ENCODE peak calls at places on chromosomes 11 and 22, in four cellular contexts. One of them, this sample, is unnamed.

GRCh38 chr22:42769574-42770447 is 49.1 kb upstream of the A4GALT start:
- DNase-seq in activated CD4-positive, alpha-beta T cell treated with anti-CD3 and anti-CD28 coated beads for 36 hours: no peak
- DNase-seq in activated CD8-positive, alpha-beta memory T cell treated with anti-CD3 and anti-CD28 coated beads for 1 hour: no peak
- DNase-seq in activated T-cell treated with anti-CD3 and anti-CD28 coated beads for 1 hour: no peak
- DNase-seq in this sample: no peak

GRCh38 chr11:103450241-103450640 is 341.0 kb downstream of the DYNC2H1 start:
- DNase-seq in activated T-cell treated with anti-CD3 and anti-CD28 coated beads for 1 hour: no peak
- DNase-seq in activated CD4-positive, alpha-beta T cell treated with anti-CD3 and anti-CD28 coated beads for 36 hours: no peak
- DNase-seq in activated CD8-positive, alpha-beta memory T cell treated with anti-CD3 and anti-CD28 coated beads for 1 hour: no peak
- DNase-seq in this sample: no peak

GRCh38 chr11:114253771-114254170 is 42.4 kb upstream of the NNMT start:
- DNase-seq in activated CD4-positive, alpha-beta T cell treated with anti-CD3 and anti-CD28 coated beads for 36 hours: no peak
- DNase-seq in activated T-cell treated with anti-CD3 and anti-CD28 coated beads for 1 hour: no peak
- DNase-seq in activated CD8-positive, alpha-beta memory T cell treated with anti-CD3 and anti-CD28 coated beads for 1 hour: no peak
- DNase-seq in this sample: no peak

GRCh38 chr22:23105919-23106853 is 35.6 kb downstream of the RSPH14 start:
- DNase-seq in activated CD8-positive, alpha-beta memory T cell treated with anti-CD3 and anti-CD28 coated beads for 1 hour: no peak
- DNase-seq in activated T-cell treated with anti-CD3 and anti-CD28 coated beads for 1 hour: no peak
- DNase-seq in activated CD4-positive, alpha-beta T cell treated with anti-CD3 and anti-CD28 coated beads for 36 hours: no peak
- DNase-seq in this sample: no peak

GRCh38 chr22:36160499-36160942 is at the start of gene APOL3:
- DNase-seq in activated CD8-positive, alpha-beta memory T cell treated with anti-CD3 and anti-CD28 coated beads for 1 hour: no peak
- DNase-seq in activated T-cell treated with anti-CD3 and anti-CD28 coated beads for 1 hour: no peak
- DNase-seq in activated CD4-positive, alpha-beta T cell treated with anti-CD3 and anti-CD28 coated beads for 36 hours: peak; percentile 68
- DNase-seq in this sample: no peak

GRCh38 chr22:19930537-19931486 is 10.8 kb upstream of the COMT start:
- DNase-seq in activated T-cell treated with anti-CD3 and anti-CD28 coated beads for 1 hour: no peak
- DNase-seq in activated CD4-positive, alpha-beta T cell treated with anti-CD3 and anti-CD28 coated beads for 36 hours: peak; percentile 22
- DNase-seq in activated CD8-positive, alpha-beta memory T cell treated with anti-CD3 and anti-CD28 coated beads for 1 hour: no peak
- DNase-seq in this sample: no peak

GRCh38 chr11:43984519-43985385 is 42.3 kb downstream of the C11orf96 start:
- DNase-seq in activated CD4-positive, alpha-beta T cell treated with anti-CD3 and anti-CD28 coated beads for 36 hours: no peak
- DNase-seq in activated T-cell treated with anti-CD3 and anti-CD28 coated beads for 1 hour: no peak
- DNase-seq in activated CD8-positive, alpha-beta memory T cell treated with anti-CD3 and anti-CD28 coated beads for 1 hour: no peak
- DNase-seq in this sample: no peak

GRCh38 chr11:68214173-68215086 is 1.3 kb upstream of the KMT5B start:
- DNase-seq in activated T-cell treated with anti-CD3 and anti-CD28 coated beads for 1 hour: no peak
- DNase-seq in activated CD4-positive, alpha-beta T cell treated with anti-CD3 and anti-CD28 coated beads for 36 hours: peak; percentile 32
- DNase-seq in activated CD8-positive, alpha-beta memory T cell treated with anti-CD3 and anti-CD28 coated beads for 1 hour: no peak
- DNase-seq in this sample: no peak

GRCh38 chr11:86719781-86720463 is 47.5 kb upstream of the ME3 start:
- DNase-seq in activated T-cell treated with anti-CD3 and anti-CD28 coated beads for 1 hour: no peak
- DNase-seq in activated CD8-positive, alpha-beta memory T cell treated with anti-CD3 and anti-CD28 coated beads for 1 hour: no peak
- DNase-seq in activated CD4-positive, alpha-beta T cell treated with anti-CD3 and anti-CD28 coated beads for 36 hours: no peak
- DNase-seq in this sample: no peak

GRCh38 chr11:12210200-12210599 is 99.8 kb downstream of the MICAL2 start:
- DNase-seq in activated CD8-positive, alpha-beta memory T cell treated with anti-CD3 and anti-CD28 coated beads for 1 hour: no peak
- DNase-seq in activated T-cell treated with anti-CD3 and anti-CD28 coated beads for 1 hour: no peak
- DNase-seq in activated CD4-positive, alpha-beta T cell treated with anti-CD3 and anti-CD28 coated beads for 36 hours: no peak
- DNase-seq in this sample: no peak

GRCh38 chr11:70630816-70631623 is 232.7 kb downstream of the CTTN start:
- DNase-seq in activated CD4-positive, alpha-beta T cell treated with anti-CD3 and anti-CD28 coated beads for 36 hours: no peak
- DNase-seq in activated CD8-positive, alpha-beta memory T cell treated with anti-CD3 and anti-CD28 coated beads for 1 hour: no peak
- DNase-seq in activated T-cell treated with anti-CD3 and anti-CD28 coated beads for 1 hour: no peak
- DNase-seq in this sample: no peak

This sample was measured in NCI-H2029 treated with DMSO at 0.1 percent for 48 hours.